ENCODE peak calls at places on chromosomes 1 and 21, in nine cellular contexts. O is HT-29; M is left ventricle myocardium inferior; N is germinal center; C is activated T-cell treated with anti-CD3 and anti-CD28 coated beads, Interleukin-2, amount 50 U/mL, for 1 hour; L is NCI-H2081; K is activated CD4-positive, alpha-beta T cell treated with anti-CD3 and anti-CD28 coated beads for 24 hours; V is stomach; A is caudate nucleus. J is an unnamed sample.

GRCh38 chr1:223460566-223461189 is 67.5 kb downstream of the CCDC185 start:
- DNase-seq in O (no peak), M (no peak), N (no peak), C (no peak), L (no peak), K (no peak), V (no peak), A (no peak), J (no peak)

GRCh38 chr1:94258873-94259331 is 21.5 kb upstream of the ARHGAP29 start:
- DNase-seq in O (peak; percentile 92), M (no peak), N (no peak), C (no peak), L (no peak), K (no peak), V (no peak), A (no peak), J (no peak)

GRCh38 chr1:53577141-53578100 is 118.2 kb downstream of the DMRTB1 start:
- DNase-seq in O (no peak), M (no peak), N (no peak), C (no peak), L (no peak), K (no peak), V (no peak), A (no peak), J (peak; percentile 19)

GRCh38 chr21:43374228-43374885 is 52.6 kb downstream of the SIK1 start:
- DNase-seq in O (no peak), M (no peak), N (no peak), C (no peak), L (no peak), K (no peak), V (no peak), A (no peak), J (no peak)

GRCh38 chr1:221712198-221712684 is 29.6 kb downstream of the DUSP10 start:
- DNase-seq in O (no peak), M (no peak), N (peak; percentile 12), C (no peak), L (no peak), K (no peak), V (no peak), A (no peak), J (no peak)

GRCh38 chr1:201374376-201374775 is 3.1 kb downstream of the TNNT2 start:
- DNase-seq in O (no peak), M (no peak), N (no peak), C (no peak), L (peak; percentile 40), K (no peak), V (no peak), A (no peak), J (no peak)

GRCh38 chr1:164473544-164473943 is 85.4 kb upstream of the PBX1 start:
- DNase-seq in O (peak; percentile 23), M (no peak), N (no peak), C (no peak), L (no peak), K (no peak), V (no peak), A (no peak), J (no peak)

GRCh38 chr1:226626577-226626956 is 78.0 kb downstream of the STUM start:
- DNase-seq in O (peak; percentile 64), M (peak; percentile 77), N (peak; percentile 77), C (peak; percentile 84), L (peak; percentile 19), K (peak; percentile 74), V (peak; percentile 77), A (no peak), J (peak; percentile 75)

GRCh38 chr21:44649701-44650100 is 3.5 kb downstream of the KRTAP10-11 start:
- DNase-seq in O (no peak), M (no peak), N (no peak), C (no peak), L (no peak), K (no peak), V (no peak), A (no peak), J (no peak)

GRCh38 chr21:45555557-45556301 is 13.5 kb upstream of the SLC19A1 start:
- DNase-seq in O (peak; percentile 86), M (peak; percentile 73), N (peak; percentile 70), C (peak; percentile 69), L (peak; percentile 57), K (peak; percentile 47), V (peak; percentile 89), A (no peak), J (peak; percentile 78)

GRCh38 chr21:34027727-34028461 is 45.5 kb upstream of the MRPS6 start:
- DNase-seq in O (no peak), M (no peak), N (no peak), C (no peak), L (no peak), K (no peak), V (no peak), A (no peak), J (no peak)

GRCh38 chr1:244200596-244200995 is 149.5 kb downstream of the ZBTB18 start:
- DNase-seq in O (no peak), M (no peak), N (no peak), C (no peak), L (no peak), K (no peak), V (no peak), A (no peak), J (no peak)

GRCh38 chr1:26862781-26863676 is at the start of gene SFN:
- DNase-seq in O (peak; percentile 98), M (no peak), N (peak; percentile 54), C (peak; percentile 65), L (peak; percentile 91), K (peak; percentile 47), V (peak; percentile 88), A (no peak), J (no peak)

GRCh38 chr1:161038523-161039153 is at the start of gene TSTD1:
- DNase-seq in O (peak; percentile 79), M (peak; percentile 52), N (peak; percentile 88), C (peak; percentile 87), L (peak; percentile 90), K (peak; percentile 80), V (peak; percentile 80), A (no peak), J (peak; percentile 63)

GRCh38 chr1:6834366-6834765 is 49.1 kb downstream of the CAMTA1 start:
- DNase-seq in O (no peak), M (no peak), N (no peak), C (no peak), L (no peak), K (no peak), V (no peak), A (no peak), J (no peak)

GRCh38 chr1:42981406-42981805 is 22.7 kb upstream of the SLC2A1 start:
- DNase-seq in O (no peak), M (no peak), N (no peak), C (no peak), L (no peak), K (no peak), V (no peak), A (no peak), J (no peak)

GRCh38 chr21:36589352-36589971 is 109.5 kb upstream of the SIM2 start:
- DNase-seq in O (peak; percentile 21), M (no peak), N (peak; percentile 31), C (no peak), L (peak; percentile 2), K (no peak), V (peak; percentile 54), A (no peak), J (no peak)

GRCh38 chr1:3390291-3390690 is 64.2 kb upstream of the ARHGEF16 start:
- DNase-seq in O (no peak), M (no peak), N (no peak), C (no peak), L (no peak), K (no peak), V (no peak), A (no peak), J (no peak)

GRCh38 chr1:14980801-14981200 is 172.7 kb upstream of the TMEM51 start:
- DNase-seq in O (no peak), M (no peak), N (no peak), C (no peak), L (no peak), K (no peak), V (no peak), A (no peak), J (no peak)

GRCh38 chr1:44862829-44863406 is 19.9 kb upstream of the PTCH2 start:
- DNase-seq in O (no peak), M (no peak), N (no peak), C (no peak), L (no peak), K (no peak), V (no peak), A (no peak), J (no peak)

GRCh38 chr1:182671779-182672486 is 12.5 kb downstream of the RGS8 start:
- DNase-seq in O (no peak), M (no peak), N (no peak), C (no peak), L (peak; percentile 78), K (no peak), V (no peak), A (no peak), J (no peak)

GRCh38 chr1:157403203-157403602 is 149.1 kb downstream of the FCRL5 start:
- DNase-seq in O (peak; percentile 35), M (no peak), N (peak; percentile 63), C (no peak), L (no peak), K (no peak), V (no peak), A (no peak), J (no peak)

GRCh38 chr1:54110991-54111390 is 41.8 kb downstream of the CDCP2 start:
- DNase-seq in O (no peak), M (no peak), N (no peak), C (no peak), L (no peak), K (no peak), V (no peak), A (no peak), J (no peak)

GRCh38 chr1:12138196-12139183 is 28.3 kb upstream of the TNFRSF1B start:
- DNase-seq in O (no peak), M (peak; percentile 13), N (no peak), C (no peak), L (no peak), K (no peak), V (no peak), A (no peak), J (no peak)

GRCh38 chr1:244821134-244821533 is 14.3 kb upstream of the COX20 start:
- DNase-seq in O (no peak), M (no peak), N (no peak), C (no peak), L (no peak), K (no peak), V (no peak), A (no peak), J (no peak)

GRCh38 chr1:21278208-21278861 is 11.9 kb downstream of the ECE1 start:
- DNase-seq in O (no peak), M (no peak), N (no peak), C (no peak), L (no peak), K (no peak), V (no peak), A (no peak), J (peak; percentile 69)

GRCh38 chr21:41868062-41868710 is 11.0 kb downstream of the PRDM15 start:
- DNase-seq in O (no peak), M (no peak), N (peak; percentile 71), C (no peak), L (no peak), K (no peak), V (no peak), A (no peak), J (no peak)

GRCh38 chr1:205922314-205922713 is 20.9 kb downstream of the SLC26A9 start:
- DNase-seq in O (no peak), M (no peak), N (no peak), C (no peak), L (no peak), K (no peak), V (peak; percentile 24), A (no peak), J (no peak)

J was measured in heart left ventricle.